ENCODE peak calls at places on chromosomes 13 and 19, in four cellular contexts. E, C, R and Q are unnamed samples.

GRCh38 chr19:33578697-33579096 is 43.1 kb upstream of the CHST8 start:
- DNase-seq in E (no peak), R (no peak), C (no peak), Q (no peak)

GRCh38 chr19:7226749-7227148 is 67.5 kb downstream of the INSR start:
- DNase-seq in E (no peak), R (no peak), C (no peak), Q (no peak)

GRCh38 chr19:45767881-45768643 is 990 bp downstream of the SIX5 start:
- DNase-seq in E (peak; percentile 88), R (peak; percentile 80), C (peak; percentile 89), Q (peak; percentile 74)

GRCh38 chr13:94414141-94414540 is 65.3 kb downstream of the DCT start:
- DNase-seq in E (no peak), C (no peak), R (no peak), Q (no peak)

GRCh38 chr13:109712187-109712601 is 74.2 kb downstream of the IRS2 start:
- DNase-seq in C (no peak), R (no peak), E (no peak), Q (no peak)

GRCh38 chr13:28492527-28493367 is 2.2 kb downstream of the FLT1 start:
- DNase-seq in R (no peak), E (no peak), C (no peak), Q (no peak)

GRCh38 chr13:113322043-113322461 is 25.0 kb downstream of the LAMP1 start:
- DNase-seq in E (no peak), C (no peak), R (no peak), Q (no peak)

GRCh38 chr19:37551123-37551993 is 43.2 kb downstream of the ZNF571 start:
- DNase-seq in R (no peak), E (no peak), C (no peak), Q (peak; percentile 81)

GRCh38 chr13:63910406-63910957 is 2494.8 kb upstream of the PCDH20 start:
- DNase-seq in C (peak; percentile 12), E (no peak), R (no peak), Q (no peak)

GRCh38 chr13:44698076-44698475 is 121.9 kb upstream of the TSC22D1 start:
- DNase-seq in E (no peak), R (no peak), C (no peak), Q (no peak)

GRCh38 chr19:32459199-32459865 is 53.8 kb downstream of the DPY19L3 start:
- DNase-seq in E (no peak), R (no peak), C (no peak), Q (peak; percentile 33)

GRCh38 chr13:34364633-34365032 is 546.7 kb downstream of the RFC3 start:
- DNase-seq in C (no peak), R (no peak), E (no peak), Q (no peak)

GRCh38 chr19:50494186-50495019 is 16.6 kb downstream of the JOSD2 start:
- DNase-seq in R (no peak), C (no peak), E (no peak), Q (peak; percentile 1)

GRCh38 chr19:47518139-47518538 is 3.3 kb upstream of the NAPA start:
- DNase-seq in R (no peak), C (no peak), E (no peak), Q (no peak)

GRCh38 chr19:37931941-37932655 is 25.1 kb downstream of the SIPA1L3 start:
- DNase-seq in C (peak; percentile 96), E (peak; percentile 73), R (peak; percentile 89), Q (peak; percentile 91)

GRCh38 chr19:45069056-45069455 is 7.2 kb downstream of the ZNF296 start:
- DNase-seq in C (peak; percentile 74), E (no peak), R (no peak), Q (peak; percentile 61)

GRCh38 chr13:35164324-35164932 is 222.4 kb downstream of the NBEA start:
- DNase-seq in R (no peak), C (peak; percentile 38), E (no peak), Q (no peak)

GRCh38 chr13:114031631-114032030 is 57.8 kb upstream of the C13orf46 start:
- DNase-seq in R (no peak), C (no peak), E (no peak), Q (no peak)

GRCh38 chr19:13154911-13155471 is 4.8 kb downstream of the IER2 start:
- DNase-seq in R (peak; percentile 95), C (no peak), E (peak; percentile 86), Q (peak; percentile 95)

DNA sequence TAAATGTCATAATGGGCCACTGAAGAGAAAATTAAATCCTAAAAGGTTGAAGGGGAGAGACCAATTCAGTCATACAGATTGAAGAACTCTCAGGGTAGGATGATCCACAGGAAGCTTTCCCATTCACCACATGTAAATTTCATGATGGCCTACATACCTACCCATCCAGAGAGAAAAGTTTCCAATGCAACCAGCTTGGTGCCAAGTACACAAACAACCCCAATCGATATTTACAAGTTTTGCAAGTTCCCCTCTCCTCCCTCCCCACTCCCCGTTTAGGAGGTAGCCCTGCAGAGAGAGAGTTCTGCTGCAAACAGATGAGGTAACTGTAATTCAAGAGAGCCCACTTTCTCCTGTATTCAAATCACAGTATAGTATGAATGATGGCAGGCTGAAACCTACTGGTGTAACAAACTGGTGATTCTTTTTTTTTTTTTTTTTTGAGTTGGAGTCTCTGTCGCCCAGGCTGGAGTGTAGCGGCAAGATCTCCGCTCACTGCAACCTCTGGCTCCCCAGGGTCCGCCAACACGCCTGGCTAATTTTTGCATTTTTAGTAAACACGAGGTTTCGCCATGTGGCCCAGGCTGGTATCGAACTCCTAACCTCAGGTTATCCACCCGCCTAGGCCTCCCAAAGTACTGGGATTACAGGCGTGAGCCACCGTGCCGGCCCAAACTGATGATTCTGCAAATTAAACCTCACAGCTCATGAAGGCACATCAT is 14.4 kb downstream of the FOXO1 start:
- DNase-seq in E (no peak), R (no peak), C (no peak), Q (no peak)
- H3K4me1 ChIP-seq in E (peaks cover 31% of the 10 kb centered on the region), R (peaks cover 17% of the 10 kb centered on the region), C (peaks cover 6% of the 10 kb centered on the region), Q (peaks cover 43% of the 10 kb centered on the region)

GRCh38 chr19:48613852-48614435 is 932 bp downstream of the FAM83E start:
- DNase-seq in E (no peak), R (no peak), C (no peak), Q (no peak)

GRCh38 chr19:48616491-48617056 is 1.7 kb upstream of the FAM83E start:
- DNase-seq in C (no peak), R (no peak), E (no peak), Q (no peak)

GRCh38 chr19:48614436-48615144 is at the start of gene FAM83E:
- DNase-seq in E (peak; percentile 64), C (peak; percentile 61), R (no peak), Q (peak; percentile 96)

GRCh38 chr19:48616041-48616436 is 1.2 kb upstream of the FAM83E start:
- DNase-seq in E (peak; percentile 61), C (no peak), R (no peak), Q (no peak)

GRCh38 chr19:48615145-48616040 is 517 bp upstream of the FAM83E start:
- DNase-seq in R (no peak), E (peak; percentile 64), C (no peak), Q (no peak)
- H3K4me3 ChIP-seq in R (no peak overlapping the region), E (no peak overlapping the region), C (no peak overlapping the region), Q (peak overlapping the region; percentile 21)

GRCh38 chr19:10392120-10392519 is 11.2 kb downstream of the CDC37 start:
- DNase-seq in R (no peak), C (no peak), E (no peak), Q (no peak)

GRCh38 chr19:10388957-10389356 is 8.6 kb upstream of the TYK2 start:
- DNase-seq in E (peak; percentile 91), C (peak; percentile 77), R (peak; percentile 76), Q (peak; percentile 99)

GRCh38 chr19:10390652-10391286 is 10.4 kb upstream of the TYK2 start:
- DNase-seq in R (peak; percentile 60), E (peak; percentile 80), C (peak; percentile 78), Q (peak; percentile 69)

GRCh38 chr19:10393137-10393536 is 10.2 kb downstream of the CDC37 start:
- DNase-seq in E (no peak), R (no peak), C (no peak), Q (no peak)

GRCh38 chr19:10389863-10390262 is 9.5 kb upstream of the TYK2 start:
- DNase-seq in C (no peak), R (no peak), E (no peak), Q (no peak)
- TF ChIP-seq CTCF in C (no peak), R (no peak), E (no peak), Q (no peak)

GRCh38 chr19:5989388-5990074 is 11.6 kb upstream of the RANBP3 start:
- DNase-seq in R (no peak), C (no peak), E (no peak), Q (no peak)

GRCh38 chr19:5992756-5993155 is 14.8 kb upstream of the RANBP3 start:
- DNase-seq in E (no peak), R (no peak), C (no peak), Q (no peak)

GRCh38 chr19:5993516-5994406 is 15.8 kb upstream of the RANBP3 start:
- DNase-seq in E (no peak), C (no peak), R (no peak), Q (no peak)

GRCh38 chr19:5990289-5990797 is 12.4 kb upstream of the RANBP3 start:
- DNase-seq in C (peak; percentile 43), R (no peak), E (no peak), Q (no peak)

DNA sequence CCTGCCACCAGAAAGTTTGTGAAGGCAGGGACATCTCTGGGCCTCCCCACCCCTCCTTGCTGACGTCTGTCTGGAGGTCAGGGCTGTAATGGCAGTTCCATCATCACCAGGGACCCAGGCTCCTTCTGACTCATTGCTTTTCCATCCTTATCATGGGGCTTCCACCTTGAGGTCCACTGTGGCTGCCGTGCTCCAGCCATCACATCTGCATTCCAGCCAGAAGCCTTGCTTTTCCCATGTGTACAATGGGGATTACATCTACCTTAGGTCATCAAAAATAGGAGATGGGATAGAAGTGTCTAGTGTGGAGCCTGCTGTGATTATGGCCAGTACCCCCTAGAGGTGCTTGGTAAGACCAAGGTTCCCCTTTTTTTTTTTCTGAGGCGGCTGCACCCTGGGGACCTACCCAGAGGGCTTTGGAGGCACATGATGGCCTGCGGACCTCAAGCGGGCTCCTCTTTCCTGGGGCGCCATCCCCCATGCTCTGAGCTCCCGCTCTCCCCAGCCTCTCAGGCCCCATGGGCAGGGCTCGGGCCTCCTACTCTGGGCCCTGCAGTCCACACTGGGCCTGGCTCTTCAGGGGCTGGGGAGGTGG is 13.4 kb upstream of the RANBP3 start:
- DNase-seq in R (no peak), E (no peak), C (no peak), Q (no peak)
- H3K4me1 ChIP-seq in R (peaks cover 7% of the 10 kb centered on the region), E (peaks cover 5% of the 10 kb centered on the region), C (peaks cover 5% of the 10 kb centered on the region), Q (peaks cover 5% of the 10 kb centered on the region)

DNA sequence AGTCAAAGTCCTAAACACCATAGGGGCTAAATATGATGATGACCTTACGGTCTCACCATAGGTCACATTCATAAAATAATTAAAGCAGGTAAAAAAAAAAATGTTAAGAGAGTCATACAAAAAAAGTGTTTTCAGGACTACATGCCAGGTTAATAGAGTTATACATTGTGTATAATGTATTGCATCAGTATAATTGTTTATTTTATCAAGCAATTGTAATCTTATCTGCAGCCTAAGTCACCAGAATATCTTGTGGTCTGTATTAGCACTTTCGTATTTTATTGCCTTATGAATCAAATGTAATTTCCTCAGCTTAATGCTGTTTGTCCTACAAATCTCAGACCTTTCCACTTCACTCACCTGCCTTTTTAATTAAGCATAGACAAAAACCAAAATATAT is 972.9 kb upstream of the PCDH20 start:
- DNase-seq in R (no peak), C (no peak), E (no peak), Q (no peak)
- H3K4me3 ChIP-seq in R (no peak overlapping the region), C (no peak overlapping the region), E (no peak overlapping the region), Q (no peak overlapping the region)

DNA sequence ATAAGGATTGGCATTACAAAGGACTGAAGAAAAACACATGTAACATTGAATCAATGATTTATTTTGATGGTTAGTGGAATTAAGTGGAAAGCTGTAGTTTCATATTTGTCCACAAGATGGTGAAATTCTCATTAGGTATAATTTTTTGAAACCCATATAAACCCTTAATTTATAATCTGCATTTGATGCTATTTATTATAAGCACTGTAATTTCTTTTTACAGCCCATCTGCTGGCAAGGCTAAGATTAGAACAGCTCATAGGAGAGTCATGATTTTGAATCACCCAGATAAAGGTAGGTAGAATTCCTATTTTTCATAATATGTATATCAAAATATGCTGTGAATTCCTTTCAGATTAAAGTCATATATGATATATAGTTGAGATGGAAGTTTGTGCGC is 62.2 kb downstream of the DNAJC15 start:
- DNase-seq in E (no peak), C (peak; percentile 20), R (no peak), Q (no peak)
- TF ChIP-seq CTCF in E (peak; percentile 56), C (peak; percentile 50), R (peak; percentile 52), Q (peak; percentile 16)